ENCODE peak calls at places on chromosomes 4 and X, in eight cellular contexts. E is heart left ventricle, Z is right lobe of liver, G is fibroblast of lung, P is ovary, N is ascending aorta, D is PC-3, K is H1. W is an unnamed sample.

GRCh38 chrX:46260502-46260901 is 284.7 kb downstream of the ZNF674 start:
- DNase-seq in K (peak; percentile 23), D (peak; percentile 95), Z (no peak), N (no peak), G (no peak), P (no peak), E (no peak), W (no peak)

GRCh38 chr4:183823394-183823793 is 81.7 kb upstream of the STOX2 start:
- DNase-seq in Z (no peak), N (no peak), D (peak; percentile 79), K (no peak), P (no peak), G (peak; percentile 17), E (peak; percentile 61), W (no peak)

GRCh38 chr4:16508968-16509367 is 282.7 kb upstream of the TAPT1 start:
- DNase-seq in Z (no peak), E (no peak), N (no peak), P (no peak), G (no peak), D (peak; percentile 42), K (no peak), W (no peak)

GRCh38 chr4:173167793-173168395 is 717 bp upstream of the GALNT7 start:
- DNase-seq in D (peak; percentile 48), P (peak; percentile 26), N (no peak), K (no peak), E (no peak), G (peak; percentile 36), Z (peak; percentile 42), W (peak; percentile 60)

GRCh38 chr4:90718926-90719325 is 591.7 kb downstream of the CCSER1 start:
- DNase-seq in G (no peak), K (no peak), P (no peak), E (no peak), N (no peak), Z (peak; percentile 6), D (no peak), W (no peak)

GRCh38 chr4:75547647-75548387 is 8.0 kb upstream of the ODAPH start:
- DNase-seq in N (no peak), P (peak; percentile 35), E (peak; percentile 66), Z (peak; percentile 43), G (peak; percentile 29), D (no peak), K (no peak), W (peak; percentile 65)

GRCh38 chr4:168705121-168705520 is 208.3 kb downstream of the PALLD start:
- DNase-seq in K (no peak), D (no peak), P (no peak), E (no peak), G (no peak), Z (no peak), N (no peak), W (no peak)

GRCh38 chrX:2183193-2183725 is 317.5 kb downstream of the DHRSX start:
- DNase-seq in Z (no peak), E (no peak), D (no peak), P (no peak), N (no peak), K (no peak), G (no peak), W (no peak)

GRCh38 chr4:76232681-76233080 is 18.8 kb upstream of the FAM47E start:
- DNase-seq in D (no peak), K (no peak), N (no peak), Z (no peak), G (peak; percentile 65), P (no peak), E (no peak), W (no peak)

GRCh38 chrX:103052625-103053024 is 11.3 kb downstream of the BEX1 start:
- DNase-seq in D (no peak), Z (no peak), K (no peak), N (no peak), P (no peak), E (no peak), G (no peak), W (no peak)

GRCh38 chr4:10622728-10623127 is 61.8 kb downstream of the CLNK start:
- DNase-seq in N (no peak), D (no peak), G (peak; percentile 29), K (no peak), Z (no peak), P (no peak), E (no peak), W (no peak)

GRCh38 chrX:153395613-153396319 is 5.4 kb downstream of the PNMA6E start:
- DNase-seq in N (no peak), Z (no peak), K (no peak), D (no peak), P (no peak), G (no peak), E (no peak), W (no peak)

GRCh38 chr4:3440979-3441500 is 728 bp upstream of the HGFAC start:
- DNase-seq in D (no peak), K (no peak), E (no peak), P (no peak), G (no peak), Z (peak; percentile 51), N (no peak), W (no peak)

GRCh38 chr4:100738388-100739165 is 220.8 kb upstream of the EMCN start:
- DNase-seq in E (no peak), N (peak; percentile 65), D (peak; percentile 90), Z (no peak), G (peak; percentile 77), P (no peak), K (peak; percentile 5), W (no peak)

GRCh38 chrX:111047575-111047974 is 48.4 kb upstream of the PAK3 start:
- DNase-seq in P (no peak), E (no peak), D (no peak), K (no peak), Z (no peak), N (no peak), G (no peak), W (no peak)

GRCh38 chr4:86948276-86948675 is 13.5 kb downstream of the AFF1 start:
- DNase-seq in P (no peak), G (no peak), N (no peak), D (no peak), Z (no peak), E (no peak), K (no peak), W (no peak)

GRCh38 chrX:21725498-21725897 is 32.4 kb downstream of the SMPX start:
- DNase-seq in D (peak; percentile 66), Z (no peak), P (no peak), K (no peak), G (peak; percentile 57), N (no peak), E (no peak), W (no peak)

GRCh38 chrX:22135994-22136684 is 104.0 kb downstream of the PHEX start:
- DNase-seq in N (peak; percentile 67), P (no peak), G (peak; percentile 84), D (peak; percentile 83), K (no peak), E (no peak), Z (no peak), W (no peak)

GRCh38 chrX:38375888-38376287 is 23.5 kb downstream of the OTC start:
- DNase-seq in D (peak; percentile 34), P (no peak), N (no peak), Z (no peak), G (peak; percentile 1), E (no peak), K (no peak), W (no peak)

GRCh38 chr4:26953361-26953760 is 92.7 kb downstream of the STIM2 start:
- DNase-seq in D (no peak), N (no peak), K (no peak), Z (no peak), E (no peak), P (no peak), G (no peak), W (no peak)
- H3K27ac ChIP-seq in D (no peak overlapping the region), N (no peak overlapping the region), K (no peak overlapping the region), Z (no peak overlapping the region), E (no peak overlapping the region), P (no peak overlapping the region), G (no peak overlapping the region), W (no peak overlapping the region)

DNA sequence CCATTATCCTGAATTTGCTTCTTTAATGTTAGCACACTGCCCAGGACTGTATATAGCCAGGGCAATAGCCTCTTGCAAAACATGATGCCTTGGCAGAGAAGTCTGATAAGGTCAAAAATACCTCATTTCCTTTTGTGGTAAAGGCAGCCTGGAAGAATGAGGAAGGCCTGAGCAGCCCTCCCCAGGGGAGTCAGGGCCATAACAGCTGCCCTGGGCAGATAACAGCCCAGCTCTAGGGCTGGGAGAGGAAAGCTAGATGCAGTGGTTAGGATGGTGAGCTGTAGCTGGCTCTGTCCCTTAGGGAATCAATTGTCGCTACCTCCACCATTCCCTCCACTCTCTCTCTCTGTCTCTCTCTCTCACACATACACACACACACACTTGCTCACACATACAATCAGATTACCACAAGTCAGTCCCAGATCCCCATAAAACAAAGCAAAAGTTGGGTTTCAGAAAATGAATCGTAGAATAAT is 29.2 kb downstream of the EFHC2 start:
- DNase-seq in G (peak; percentile 44), P (no peak), N (no peak), Z (no peak), E (peak; percentile 68), K (no peak), D (peak; percentile 42), W (peak; percentile 40)
- H3K27ac ChIP-seq in G (no peak overlapping the region), P (no peak overlapping the region), N (no peak overlapping the region), Z (no peak overlapping the region), E (no peak overlapping the region), K (no peak overlapping the region), D (no peak overlapping the region), W (no peak overlapping the region)

DNA sequence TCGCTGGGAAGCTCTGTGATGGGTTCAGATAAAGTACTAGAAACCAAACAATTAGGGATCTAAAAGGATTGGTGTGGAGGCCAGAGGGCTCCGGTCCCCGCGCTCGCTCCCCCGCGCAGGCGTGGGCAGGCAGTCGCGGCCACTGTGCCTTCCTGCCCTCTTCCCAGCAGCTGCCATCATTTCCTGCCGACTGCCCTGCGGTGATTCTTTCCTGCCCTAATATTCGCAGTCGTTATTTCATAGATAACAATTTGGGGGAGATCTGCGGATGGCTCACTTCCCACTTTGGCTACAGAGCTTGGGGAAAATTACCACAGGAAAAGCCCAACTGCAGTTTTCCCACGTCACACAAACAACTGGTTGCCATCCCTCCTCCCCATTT is 2.2 kb downstream of the GRIA2 start:
- DNase-seq in D (no peak), E (no peak), Z (no peak), N (no peak), P (no peak), G (no peak), K (no peak), W (no peak)
- H3K27ac ChIP-seq in D (no peak overlapping the region), E (no peak overlapping the region), Z (no peak overlapping the region), N (peak overlapping the region; percentile 93), P (no peak overlapping the region), G (no peak overlapping the region), K (no peak overlapping the region), W (no peak overlapping the region)

GRCh38 chr4:98638661-98639060 is 19.8 kb downstream of the TSPAN5 start:
- DNase-seq in K (no peak), N (no peak), Z (no peak), E (no peak), P (no peak), G (peak; percentile 55), D (no peak), W (no peak)

GRCh38 chr4:98641393-98641792 is 17.0 kb downstream of the TSPAN5 start:
- DNase-seq in N (no peak), Z (no peak), P (no peak), K (no peak), E (no peak), G (no peak), D (no peak), W (no peak)

GRCh38 chr4:98641906-98642668 is 16.3 kb downstream of the TSPAN5 start:
- DNase-seq in P (no peak), K (no peak), G (no peak), Z (no peak), D (no peak), E (no peak), N (no peak), W (no peak)

GRCh38 chr4:98639108-98639507 is 19.3 kb downstream of the TSPAN5 start:
- DNase-seq in D (no peak), Z (no peak), N (no peak), E (no peak), G (no peak), K (no peak), P (no peak), W (no peak)

GRCh38 chr4:98639523-98639922 is 18.9 kb downstream of the TSPAN5 start:
- DNase-seq in N (no peak), E (no peak), K (no peak), D (no peak), P (no peak), Z (no peak), G (no peak), W (no peak)
- H3K27ac ChIP-seq in N (no peak overlapping the region), E (no peak overlapping the region), K (no peak overlapping the region), D (no peak overlapping the region), P (no peak overlapping the region), Z (no peak overlapping the region), G (no peak overlapping the region), W (no peak overlapping the region)

W was measured in lower lobe of right lung.